ENCODE peak calls at places on chromosome 21, in eight cellular contexts. One of them, this sample, is unnamed.

GRCh38 chr21:35587841-35588390 is 472.4 kb downstream of the SETD4 start:
- DNase-seq in Panc1: no peak
- DNase-seq in transverse colon: no peak
- DNase-seq in H7: no peak
- DNase-seq in SJCRH30: no peak
- DNase-seq in body of pancreas: no peak
- DNase-seq in HL-60: no peak
- DNase-seq in hepatocyte: no peak
- DNase-seq in this sample: no peak

GRCh38 chr21:21001591-21002100 is 3.4 kb downstream of the NCAM2 start:
- DNase-seq in HL-60: no peak
- DNase-seq in SJCRH30: no peak
- DNase-seq in H7: no peak
- DNase-seq in Panc1: no peak
- DNase-seq in transverse colon: no peak
- DNase-seq in body of pancreas: no peak
- DNase-seq in hepatocyte: no peak
- DNase-seq in this sample: no peak

GRCh38 chr21:36988536-36988935 is 18.0 kb upstream of the RIPPLY3 start:
- DNase-seq in hepatocyte: no peak
- DNase-seq in H7: no peak
- DNase-seq in Panc1: no peak
- DNase-seq in body of pancreas: no peak
- DNase-seq in HL-60: no peak
- DNase-seq in SJCRH30: no peak
- DNase-seq in transverse colon: no peak
- DNase-seq in this sample: no peak

GRCh38 chr21:34640858-34641257 is 25.9 kb upstream of the RCAN1 start:
- DNase-seq in hepatocyte: no peak
- DNase-seq in SJCRH30: peak
- DNase-seq in H7: no peak
- DNase-seq in body of pancreas: no peak
- DNase-seq in Panc1: no peak
- DNase-seq in transverse colon: no peak
- DNase-seq in HL-60: no peak
- DNase-seq in this sample: no peak

GRCh38 chr21:41425954-41426655 is at the start of gene MX1:
- DNase-seq in hepatocyte: peak
- DNase-seq in transverse colon: peak
- DNase-seq in HL-60: peak
- DNase-seq in Panc1: no peak
- DNase-seq in SJCRH30: no peak
- DNase-seq in body of pancreas: peak
- DNase-seq in H7: peak
- DNase-seq in this sample: peak

GRCh38 chr21:41361786-41362604 is at the start of gene MX2:
- DNase-seq in Panc1: no peak
- DNase-seq in transverse colon: peak
- DNase-seq in hepatocyte: peak
- DNase-seq in H7: no peak
- DNase-seq in body of pancreas: peak
- DNase-seq in HL-60: peak
- DNase-seq in SJCRH30: no peak
- DNase-seq in this sample: peak

GRCh38 chr21:27513825-27514224 is 546.9 kb upstream of the ADAMTS5 start:
- DNase-seq in body of pancreas: no peak
- DNase-seq in SJCRH30: no peak
- DNase-seq in H7: no peak
- DNase-seq in HL-60: no peak
- DNase-seq in hepatocyte: no peak
- DNase-seq in transverse colon: no peak
- DNase-seq in Panc1: no peak
- DNase-seq in this sample: no peak

GRCh38 chr21:42614391-42614790 is 39.0 kb upstream of the PDE9A start:
- DNase-seq in H7: no peak
- DNase-seq in SJCRH30: no peak
- DNase-seq in HL-60: no peak
- DNase-seq in Panc1: no peak
- DNase-seq in hepatocyte: no peak
- DNase-seq in transverse colon: no peak
- DNase-seq in body of pancreas: no peak
- DNase-seq in this sample: peak

GRCh38 chr21:42187976-42188653 is 30.8 kb upstream of the ABCG1 start:
- DNase-seq in hepatocyte: no peak
- DNase-seq in SJCRH30: no peak
- DNase-seq in HL-60: no peak
- DNase-seq in transverse colon: peak
- DNase-seq in body of pancreas: no peak
- DNase-seq in H7: no peak
- DNase-seq in Panc1: no peak
- DNase-seq in this sample: peak

GRCh38 chr21:27772816-27773215 is 805.9 kb upstream of the ADAMTS5 start:
- DNase-seq in transverse colon: no peak
- DNase-seq in body of pancreas: no peak
- DNase-seq in HL-60: no peak
- DNase-seq in hepatocyte: no peak
- DNase-seq in Panc1: no peak
- DNase-seq in SJCRH30: no peak
- DNase-seq in H7: no peak
- DNase-seq in this sample: no peak

GRCh38 chr21:41953831-41954653 is at the start of gene C2CD2:
- DNase-seq in SJCRH30: peak
- DNase-seq in hepatocyte: peak
- DNase-seq in HL-60: peak
- DNase-seq in H7: peak
- DNase-seq in body of pancreas: peak
- DNase-seq in transverse colon: peak
- DNase-seq in Panc1: no peak
- DNase-seq in this sample: peak

GRCh38 chr21:46054031-46054430 is 43.9 kb upstream of the COL6A2 start:
- DNase-seq in transverse colon: no peak
- DNase-seq in H7: no peak
- DNase-seq in hepatocyte: no peak
- DNase-seq in Panc1: no peak
- DNase-seq in body of pancreas: no peak
- DNase-seq in SJCRH30: no peak
- DNase-seq in HL-60: no peak
- DNase-seq in this sample: no peak

GRCh38 chr21:24727803-24728425 is 879.4 kb downstream of the MRPL39 start:
- DNase-seq in transverse colon: no peak
- DNase-seq in SJCRH30: no peak
- DNase-seq in H7: peak
- DNase-seq in hepatocyte: no peak
- DNase-seq in Panc1: no peak
- DNase-seq in body of pancreas: no peak
- DNase-seq in HL-60: no peak
- DNase-seq in this sample: no peak

GRCh38 chr21:46431884-46432488 is 26.7 kb upstream of the DIP2A start:
- DNase-seq in H7: peak
- DNase-seq in Panc1: no peak
- DNase-seq in transverse colon: no peak
- DNase-seq in body of pancreas: no peak
- DNase-seq in HL-60: no peak
- DNase-seq in hepatocyte: no peak
- DNase-seq in SJCRH30: no peak
- DNase-seq in this sample: no peak

GRCh38 chr21:38861006-38861405 is 55.3 kb downstream of the ETS2 start:
- DNase-seq in H7: no peak
- DNase-seq in transverse colon: no peak
- DNase-seq in HL-60: no peak
- DNase-seq in Panc1: no peak
- DNase-seq in body of pancreas: no peak
- DNase-seq in SJCRH30: no peak
- DNase-seq in hepatocyte: no peak
- DNase-seq in this sample: peak

GRCh38 chr21:30710499-30710898 is 8.1 kb downstream of the KRTAP21-3 start:
- DNase-seq in transverse colon: no peak
- DNase-seq in HL-60: no peak
- DNase-seq in Panc1: no peak
- DNase-seq in H7: no peak
- DNase-seq in SJCRH30: no peak
- DNase-seq in body of pancreas: no peak
- DNase-seq in hepatocyte: no peak
- DNase-seq in this sample: no peak

GRCh38 chr21:46622226-46622625 is 13.2 kb upstream of the PRMT2 start:
- DNase-seq in hepatocyte: peak
- DNase-seq in transverse colon: peak
- DNase-seq in HL-60: no peak
- DNase-seq in H7: peak
- DNase-seq in SJCRH30: peak
- DNase-seq in body of pancreas: no peak
- DNase-seq in Panc1: no peak
- DNase-seq in this sample: no peak

GRCh38 chr21:34073032-34073748 is at the start of the genes MRPS6 and SLC5A3:
- DNase-seq in hepatocyte: peak
- DNase-seq in Panc1: no peak
- DNase-seq in H7: peak
- DNase-seq in SJCRH30: peak
- DNase-seq in HL-60: peak
- DNase-seq in body of pancreas: peak
- DNase-seq in transverse colon: peak
- DNase-seq in this sample: peak

GRCh38 chr21:35932232-35932911 is 128.0 kb downstream of the SETD4 start:
- DNase-seq in body of pancreas: peak
- DNase-seq in hepatocyte: peak
- DNase-seq in transverse colon: peak
- DNase-seq in Panc1: no peak
- DNase-seq in H7: no peak
- DNase-seq in HL-60: peak
- DNase-seq in SJCRH30: peak
- DNase-seq in this sample: peak

DNA sequence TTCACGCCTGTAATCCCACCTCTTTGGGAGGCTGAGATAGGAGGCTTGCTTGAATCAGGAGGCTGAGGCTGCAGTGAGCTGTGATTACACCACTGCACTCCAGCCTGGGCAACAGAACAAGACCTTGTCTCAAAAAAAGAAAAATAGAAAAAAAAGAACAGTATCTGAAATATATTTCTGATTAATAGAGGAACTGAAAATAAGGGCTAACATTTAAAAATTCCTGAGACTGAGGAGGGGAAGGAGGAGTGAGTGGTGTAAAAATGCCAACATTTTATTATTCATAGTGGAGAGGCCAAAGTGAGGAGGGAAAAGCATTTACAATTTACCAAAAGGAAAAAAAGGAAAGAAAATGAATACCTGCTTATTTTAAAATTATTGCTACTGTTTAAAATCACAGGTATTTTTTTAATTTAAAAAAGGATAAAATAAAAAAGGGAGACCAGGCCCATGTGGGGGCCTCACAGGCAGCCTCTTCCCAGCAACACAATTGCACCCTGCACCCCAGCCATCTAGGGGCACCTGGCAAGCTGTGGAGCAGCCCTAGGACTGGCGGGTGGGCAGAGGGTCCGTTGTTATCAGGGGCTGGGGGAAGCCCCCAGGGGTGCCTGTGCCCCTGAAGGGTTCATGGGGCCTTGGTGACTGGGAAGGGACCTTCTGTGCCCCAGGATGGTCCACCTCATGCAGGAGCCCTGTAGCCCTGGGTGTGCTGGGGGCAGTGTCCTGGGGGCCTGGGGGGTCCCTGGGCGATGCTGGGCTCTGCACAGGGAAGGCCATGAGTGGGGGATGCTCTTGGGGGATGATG is 34.9 kb upstream of the ADARB1 start:
- DNase-seq in SJCRH30: no peak
- DNase-seq in transverse colon: no peak
- DNase-seq in H7: peak
- DNase-seq in HL-60: no peak
- DNase-seq in Panc1: no peak
- DNase-seq in hepatocyte: no peak
- DNase-seq in body of pancreas: no peak
- DNase-seq in this sample: no peak
- H3K4me3 ChIP-seq in SJCRH30: no peak
- H3K4me3 ChIP-seq in transverse colon: no peak
- H3K4me3 ChIP-seq in H7: no peak
- H3K4me3 ChIP-seq in HL-60: no peak
- H3K4me3 ChIP-seq in Panc1: no peak
- H3K4me3 ChIP-seq in hepatocyte: no peak
- H3K4me3 ChIP-seq in body of pancreas: no peak
- H3K4me3 ChIP-seq in this sample: no peak

DNA sequence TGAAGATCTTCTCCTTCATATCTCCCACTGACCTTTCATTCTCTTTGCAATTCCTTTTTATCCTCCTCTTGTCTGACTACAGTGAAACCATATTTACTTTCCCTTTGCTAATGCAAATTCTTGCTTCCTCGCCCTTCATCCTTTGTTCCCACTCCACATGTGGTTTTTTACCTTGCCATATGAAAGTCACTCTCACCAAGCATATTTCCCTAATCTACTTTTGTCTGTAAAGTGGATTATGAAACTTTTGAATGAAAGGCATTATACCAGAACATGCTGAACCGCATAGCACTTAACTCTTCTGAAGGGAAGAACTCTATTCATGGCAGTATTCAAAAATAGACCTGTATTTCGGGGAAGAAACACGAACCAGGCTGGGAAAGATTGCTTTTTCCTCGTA is 8.0 kb upstream of the TMPRSS15 start:
- DNase-seq in body of pancreas: no peak
- DNase-seq in SJCRH30: no peak
- DNase-seq in Panc1: no peak
- DNase-seq in hepatocyte: no peak
- DNase-seq in HL-60: no peak
- DNase-seq in H7: no peak
- DNase-seq in transverse colon: no peak
- DNase-seq in this sample: no peak
- H3K4me3 ChIP-seq in body of pancreas: no peak
- H3K4me3 ChIP-seq in SJCRH30: no peak
- H3K4me3 ChIP-seq in Panc1: no peak
- H3K4me3 ChIP-seq in hepatocyte: no peak
- H3K4me3 ChIP-seq in HL-60: no peak
- H3K4me3 ChIP-seq in H7: no peak
- H3K4me3 ChIP-seq in transverse colon: no peak
- H3K4me3 ChIP-seq in this sample: no peak

GRCh38 chr21:29601072-29601471 is 302.4 kb downstream of the BACH1 start:
- DNase-seq in H7: no peak
- DNase-seq in body of pancreas: no peak
- DNase-seq in hepatocyte: no peak
- DNase-seq in HL-60: no peak
- DNase-seq in Panc1: no peak
- DNase-seq in transverse colon: no peak
- DNase-seq in SJCRH30: peak
- DNase-seq in this sample: no peak

GRCh38 chr21:29606613-29607012 is 307.9 kb downstream of the BACH1 start:
- DNase-seq in Panc1: no peak
- DNase-seq in SJCRH30: no peak
- DNase-seq in H7: no peak
- DNase-seq in hepatocyte: no peak
- DNase-seq in HL-60: no peak
- DNase-seq in body of pancreas: no peak
- DNase-seq in transverse colon: no peak
- DNase-seq in this sample: no peak

GRCh38 chr21:29604096-29604495 is 305.4 kb downstream of the BACH1 start:
- DNase-seq in SJCRH30: no peak
- DNase-seq in Panc1: no peak
- DNase-seq in HL-60: no peak
- DNase-seq in transverse colon: no peak
- DNase-seq in body of pancreas: no peak
- DNase-seq in hepatocyte: no peak
- DNase-seq in H7: no peak
- DNase-seq in this sample: no peak
- H3K4me3 ChIP-seq in SJCRH30: no peak
- H3K4me3 ChIP-seq in Panc1: no peak
- H3K4me3 ChIP-seq in HL-60: no peak
- H3K4me3 ChIP-seq in transverse colon: no peak
- H3K4me3 ChIP-seq in body of pancreas: no peak
- H3K4me3 ChIP-seq in hepatocyte: no peak
- H3K4me3 ChIP-seq in H7: no peak
- H3K4me3 ChIP-seq in this sample: no peak

GRCh38 chr21:31726407-31726806 is 5.5 kb downstream of the SCAF4 start:
- DNase-seq in transverse colon: no peak
- DNase-seq in SJCRH30: no peak
- DNase-seq in H7: no peak
- DNase-seq in Panc1: no peak
- DNase-seq in HL-60: no peak
- DNase-seq in hepatocyte: no peak
- DNase-seq in body of pancreas: no peak
- DNase-seq in this sample: no peak
- H3K4me3 ChIP-seq in transverse colon: no peak
- H3K4me3 ChIP-seq in SJCRH30: no peak
- H3K4me3 ChIP-seq in H7: no peak
- H3K4me3 ChIP-seq in Panc1: no peak
- H3K4me3 ChIP-seq in HL-60: no peak
- H3K4me3 ChIP-seq in hepatocyte: no peak
- H3K4me3 ChIP-seq in body of pancreas: no peak
- H3K4me3 ChIP-seq in this sample: no peak

This sample was measured in right cardiac atrium.